ENCODE peak calls at places on chromosomes 4 and X, in six cellular contexts. N, K, R, I, M and Z are unnamed samples. For H3K4me1, the result is how much of the 10 kb centered on the place peaks cover.

GRCh38 chrX:104343408-104344129 is 88.8 kb upstream of the ESX1 start:
- DNase-seq in N (peak), K (peak), R (peak), I (peak), M (no peak), Z (peak)

GRCh38 chr4:76620723-76621463 is 185.9 kb downstream of the SHROOM3 start:
- DNase-seq in N (no peak), K (no peak), R (no peak), I (no peak), M (no peak), Z (no peak)

GRCh38 chr4:176964116-176964691 is 171.5 kb upstream of the VEGFC start:
- DNase-seq in N (no peak), K (no peak), R (no peak), I (peak), M (no peak), Z (no peak)

GRCh38 chr4:54495091-54495490 is 162.7 kb upstream of the KIT start:
- DNase-seq in N (no peak), K (no peak), R (no peak), I (no peak), M (no peak), Z (no peak)

GRCh38 chr4:171644430-171645057 is 168.7 kb upstream of the GALNTL6 start:
- DNase-seq in N (no peak), K (no peak), R (no peak), I (no peak), M (no peak), Z (no peak)

GRCh38 chr4:33966808-33967207 is 2277.5 kb downstream of the ARAP2 start:
- DNase-seq in N (no peak), K (no peak), R (no peak), I (no peak), M (no peak), Z (no peak)

GRCh38 chr4:53804719-53805118 is 213.4 kb upstream of the LNX1 start:
- DNase-seq in N (no peak), K (no peak), R (no peak), I (peak), M (no peak), Z (no peak)

GRCh38 chr4:21952549-21952948 is 4.0 kb upstream of the KCNIP4 start:
- DNase-seq in N (no peak), K (no peak), R (no peak), I (no peak), M (no peak), Z (no peak)

GRCh38 chr4:3215256-3215655 is 33.7 kb upstream of the MSANTD1 start:
- DNase-seq in N (no peak), K (no peak), R (no peak), I (no peak), M (peak), Z (no peak)

GRCh38 chrX:68833855-68834331 is 5.1 kb downstream of the EFNB1 start:
- DNase-seq in N (no peak), K (no peak), R (no peak), I (peak), M (no peak), Z (no peak)

GRCh38 chrX:133544105-133544504 is 128.8 kb upstream of the GPC4 start:
- DNase-seq in N (no peak), K (no peak), R (peak), I (no peak), M (no peak), Z (no peak)

GRCh38 chr4:149891381-149891780 is 75.7 kb upstream of the IQCM start:
- DNase-seq in N (no peak), K (no peak), R (no peak), I (no peak), M (no peak), Z (no peak)

GRCh38 chr4:159014896-159015295 is 88.0 kb upstream of the RAPGEF2 start:
- DNase-seq in N (no peak), K (no peak), R (no peak), I (no peak), M (no peak), Z (no peak)

GRCh38 chr4:21011106-21011505 is 310.8 kb downstream of the PACRGL start:
- DNase-seq in N (no peak), K (no peak), R (no peak), I (no peak), M (no peak), Z (no peak)

GRCh38 chr4:150236626-150237025 is 158.4 kb downstream of the DCLK2 start:
- DNase-seq in N (no peak), K (no peak), R (no peak), I (no peak), M (no peak), Z (no peak)

GRCh38 chr4:39637572-39638357 is 900 bp downstream of the SMIM14 start:
- DNase-seq in N (peak), K (no peak), R (peak), I (peak), M (peak), Z (peak)

GRCh38 chr4:60223098-60223497 is 977.0 kb upstream of the ADGRL3 start:
- DNase-seq in N (no peak), K (no peak), R (no peak), I (no peak), M (no peak), Z (no peak)

GRCh38 chr4:48801016-48801715 is 21.1 kb upstream of the FRYL start:
- DNase-seq in N (no peak), K (no peak), R (no peak), I (no peak), M (no peak), Z (no peak)

GRCh38 chr4:95833652-95834276 is 6.1 kb upstream of the PDHA2 start:
- DNase-seq in N (no peak), K (no peak), R (no peak), I (no peak), M (no peak), Z (no peak)

GRCh38 chr4:6641164-6641970 is 882 bp downstream of the MRFAP1 start:
- DNase-seq in N (peak), K (peak), R (peak), I (peak), M (peak), Z (peak)

GRCh38 chr4:158535130-158535614 is 13.5 kb downstream of the RXFP1 start:
- DNase-seq in N (no peak), K (no peak), R (no peak), I (peak), M (no peak), Z (no peak)

GRCh38 chr4:176357359-176358082 is 37.8 kb downstream of the SPCS3 start:
- DNase-seq in N (no peak), K (no peak), R (no peak), I (no peak), M (no peak), Z (no peak)

GRCh38 chr4:123120473-123120872 is 198.1 kb upstream of the NUDT6 start:
- DNase-seq in N (no peak), K (no peak), R (no peak), I (no peak), M (no peak), Z (no peak)

GRCh38 chrX:10470009-10470408 is 150.4 kb downstream of the MID1 start:
- DNase-seq in N (no peak), K (no peak), R (no peak), I (no peak), M (no peak), Z (no peak)

GRCh38 chrX:140354431-140355120 is 150.3 kb downstream of the SOX3 start:
- DNase-seq in N (no peak), K (no peak), R (no peak), I (no peak), M (no peak), Z (no peak)

GRCh38 chr4:26192921-26193894 is 127.6 kb upstream of the RBPJ start:
- DNase-seq in N (no peak), K (no peak), R (peak), I (no peak), M (no peak), Z (no peak)

GRCh38 chrX:17828156-17828555 is 32.9 kb downstream of the RAI2 start:
- DNase-seq in N (no peak), K (no peak), R (no peak), I (no peak), M (no peak), Z (no peak)

GRCh38 chr4:38173935-38174334 is 213.7 kb downstream of the PTTG2 start:
- DNase-seq in N (no peak), K (no peak), R (no peak), I (no peak), M (no peak), Z (no peak)

GRCh38 chrX:128396601-128397000 is 344.4 kb upstream of the ACTRT1 start:
- DNase-seq in N (no peak), K (no peak), R (no peak), I (no peak), M (no peak), Z (no peak)

GRCh38 chr4:181569553-181569952 is 673.6 kb upstream of the TENM3 start:
- DNase-seq in N (no peak), K (peak), R (no peak), I (no peak), M (no peak), Z (no peak)

GRCh38 chrX:26387906-26388305 is 171.9 kb downstream of the MAGEB5 start:
- DNase-seq in N (no peak), K (no peak), R (no peak), I (no peak), M (no peak), Z (no peak)

GRCh38 chrX:41600266-41600665 is 88.5 kb upstream of the GPR34 start:
- DNase-seq in N (no peak), K (no peak), R (no peak), I (no peak), M (no peak), Z (no peak)

GRCh38 chrX:151983186-151983585 is 8.7 kb upstream of the GABRE start:
- DNase-seq in N (no peak), K (no peak), R (no peak), I (no peak), M (no peak), Z (no peak)

GRCh38 chrX:17038681-17039161 is 92.3 kb downstream of the REPS2 start:
- DNase-seq in N (no peak), K (no peak), R (peak), I (peak), M (no peak), Z (no peak)

GRCh38 chrX:40097101-40097491 is 662 bp downstream of the BCOR start:
- DNase-seq in N (no peak), K (peak), R (peak), I (no peak), M (no peak), Z (no peak)
- H3K27ac ChIP-seq in N (peak), K (peak), R (peak), I (peak), M (peak), Z (peak)

GRCh38 chr4:110165382-110166285 is 32.8 kb downstream of the ELOVL6 start:
- DNase-seq in N (peak), K (no peak), R (no peak), I (peak), M (no peak), Z (no peak)

GRCh38 chr4:110164251-110164650 is 34.2 kb downstream of the ELOVL6 start:
- DNase-seq in N (no peak), K (no peak), R (no peak), I (no peak), M (no peak), Z (no peak)

GRCh38 chr4:110160616-110161015 is 37.8 kb downstream of the ELOVL6 start:
- DNase-seq in N (no peak), K (no peak), R (no peak), I (no peak), M (no peak), Z (no peak)

GRCh38 chr4:110164856-110165255 is 33.6 kb downstream of the ELOVL6 start:
- DNase-seq in N (peak), K (no peak), R (no peak), I (no peak), M (no peak), Z (no peak)

DNA sequence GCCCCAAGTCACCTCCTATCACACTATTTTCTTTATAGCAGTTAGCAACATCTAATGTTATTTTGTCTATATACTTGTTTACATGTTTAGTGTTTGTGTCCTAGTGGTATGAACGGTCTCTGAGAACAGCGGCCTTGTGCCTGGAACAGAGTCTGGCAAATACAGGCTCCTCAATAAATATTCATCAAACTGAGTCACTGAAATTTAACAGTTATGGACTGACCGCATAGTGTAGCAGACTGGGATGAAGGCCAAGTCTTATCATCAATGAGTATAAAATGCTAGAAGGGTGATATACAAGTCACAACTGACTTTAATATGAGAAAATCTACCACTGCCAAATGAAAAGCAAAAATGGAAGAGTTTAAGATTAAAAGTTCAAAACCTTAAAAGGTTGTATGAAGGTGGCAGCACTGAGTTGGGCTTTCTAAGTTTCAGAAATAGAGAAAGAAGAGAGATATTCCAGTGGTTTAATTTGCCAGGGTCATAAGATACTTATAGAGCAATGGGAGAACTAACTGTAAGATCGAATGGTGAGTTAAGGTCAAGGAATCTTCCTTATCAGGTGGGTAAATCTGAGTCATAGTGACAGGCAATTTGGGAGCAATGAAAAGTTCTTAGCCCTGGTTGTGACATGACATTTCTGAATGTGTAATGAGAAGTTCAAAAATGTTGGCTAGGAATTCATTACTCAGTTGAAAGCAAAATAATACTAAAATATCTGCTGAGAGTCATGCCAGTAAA is 34.9 kb downstream of the ELOVL6 start:
- DNase-seq in N (no peak), K (peak), R (no peak), I (no peak), M (no peak), Z (no peak)
- H3K4me1 ChIP-seq in N (under half), K (half or more), R (under half), I (under half), M (under half), Z (under half)

GRCh38 chr4:4812145-4812782 is 47.2 kb upstream of the MSX1 start:
- DNase-seq in N (no peak), K (no peak), R (no peak), I (no peak), M (no peak), Z (no peak)
- H3K4me3 ChIP-seq in N (no peak), K (no peak), R (no peak), I (no peak), M (no peak), Z (no peak)

GRCh38 chr4:119628281-119629141 is at the start of gene PDE5A:
- DNase-seq in N (peak), K (peak), R (peak), I (peak), M (peak), Z (peak)
- H3K27ac ChIP-seq in N (peak), K (peak), R (peak), I (peak), M (peak), Z (peak)

GRCh38 chr4:41538887-41539498 is 1.0 kb downstream of the LIMCH1 start:
- DNase-seq in N (no peak), K (no peak), R (no peak), I (peak), M (no peak), Z (no peak)

GRCh38 chr4:41539711-41540110 is 1.8 kb downstream of the LIMCH1 start:
- DNase-seq in N (no peak), K (no peak), R (no peak), I (no peak), M (no peak), Z (no peak)

GRCh38 chr4:41538017-41538733 is at the start of gene LIMCH1:
- DNase-seq in N (no peak), K (no peak), R (peak), I (peak), M (peak), Z (peak)

GRCh38 chr4:41535911-41536361 is 2.0 kb upstream of the LIMCH1 start:
- DNase-seq in N (no peak), K (no peak), R (no peak), I (no peak), M (no peak), Z (no peak)

DNA sequence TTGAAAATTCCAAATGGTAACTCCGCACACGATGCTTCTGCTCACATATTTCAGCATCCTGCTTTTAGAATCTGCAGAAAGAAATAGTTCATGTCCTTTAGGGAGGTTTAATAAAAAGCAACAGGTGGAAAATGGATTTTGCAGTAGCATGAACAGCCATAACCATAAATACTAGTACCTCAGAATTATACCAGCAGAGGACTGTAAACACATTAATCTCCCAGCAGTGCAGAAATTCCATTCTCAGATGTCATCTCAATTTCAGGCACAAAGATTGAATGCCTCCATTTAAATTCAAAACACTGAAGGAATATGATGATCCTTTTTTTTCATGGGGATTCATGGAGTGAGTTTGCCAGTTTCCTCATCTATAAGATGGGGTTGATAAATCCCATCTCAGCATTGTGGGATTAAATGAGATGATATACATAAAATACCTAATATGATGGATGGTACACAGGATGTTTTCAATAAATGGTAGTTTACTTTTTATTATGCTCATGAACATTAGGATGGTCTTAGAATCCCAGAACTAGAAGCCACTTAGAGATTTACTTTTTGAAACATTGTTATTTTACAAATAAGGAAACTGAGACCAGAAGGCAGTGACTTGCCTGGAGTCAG is 578 bp upstream of the LIMCH1 start:
- DNase-seq in N (no peak), K (no peak), R (no peak), I (no peak), M (no peak), Z (no peak)
- H3K4me1 ChIP-seq in N (under half), K (half or more), R (under half), I (under half), M (half or more), Z (under half)

DNA sequence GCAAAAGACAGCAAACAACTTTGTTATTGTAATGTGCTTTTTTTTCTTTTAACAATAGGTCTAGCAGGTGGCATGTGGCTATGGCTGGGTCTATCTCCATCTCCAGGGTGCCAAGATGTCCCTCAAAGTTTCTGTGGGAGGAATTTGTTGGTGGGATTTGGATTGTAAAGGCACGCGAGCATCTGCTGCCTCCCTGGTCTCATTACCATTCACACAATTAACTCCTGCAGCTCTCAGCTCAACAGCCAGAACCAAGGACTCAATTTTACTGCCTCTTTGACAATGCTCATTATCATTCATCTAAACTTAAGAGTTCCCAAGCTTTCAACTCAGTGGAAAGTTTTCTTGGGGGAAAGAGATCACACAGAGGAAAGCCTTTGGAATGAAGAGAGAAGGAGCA is 10.9 kb upstream of the PCDH18 start:
- DNase-seq in N (no peak), K (no peak), R (no peak), I (no peak), M (no peak), Z (no peak)
- H3K4me3 ChIP-seq in N (no peak), K (no peak), R (no peak), I (no peak), M (no peak), Z (no peak)